ENCODE peak calls at places on chromosomes 16 and 17, in six cellular contexts. L, S, M, J, O and P are unnamed samples.

GRCh38 chr16:11665071-11665491 is 3.2 kb upstream of the SNN start:
- DNase-seq in S (peak), O (no peak), L (no peak), M (no peak), J (no peak), P (no peak)

GRCh38 chr17:68428498-68429172 is 28.7 kb downstream of the WIPI1 start:
- DNase-seq in S (no peak), M (no peak), J (no peak), L (no peak), O (no peak), P (no peak)

GRCh38 chr17:30093463-30094147 is 23.0 kb upstream of the NSRP1 start:
- DNase-seq in O (peak), S (peak), J (peak), M (peak), L (peak), P (no peak)

GRCh38 chr16:83803811-83804210 is 4.0 kb upstream of the HSBP1 start:
- DNase-seq in S (no peak), M (no peak), O (no peak), L (no peak), J (no peak), P (peak)

GRCh38 chr17:80105762-80106161 is 4.4 kb downstream of the GAA start:
- DNase-seq in J (no peak), M (no peak), L (no peak), O (no peak), S (no peak), P (no peak)

GRCh38 chr16:1791943-1792812 is 1.3 kb downstream of the IGFALS start:
- DNase-seq in J (no peak), O (no peak), S (no peak), L (no peak), M (no peak), P (no peak)

GRCh38 chr16:86363057-86363490 is 147.3 kb upstream of the FOXF1 start:
- DNase-seq in L (no peak), M (no peak), S (no peak), O (peak), J (peak), P (no peak)

GRCh38 chr16:46607529-46607928 is 13.7 kb downstream of the SHCBP1 start:
- DNase-seq in J (peak), S (no peak), M (no peak), O (peak), L (no peak), P (peak)

GRCh38 chr17:59870482-59870881 is 22.3 kb downstream of the TUBD1 start:
- DNase-seq in M (no peak), S (no peak), O (no peak), L (no peak), J (no peak), P (peak)

GRCh38 chr17:73814070-73814469 is 169.8 kb upstream of the SDK2 start:
- DNase-seq in M (no peak), J (no peak), L (no peak), S (no peak), O (no peak), P (no peak)

GRCh38 chr16:70780546-70780945 is 20.4 kb downstream of the VAC14 start:
- DNase-seq in J (no peak), M (no peak), S (no peak), O (no peak), L (no peak), P (no peak)

GRCh38 chr17:13869301-13869700 is 200.0 kb upstream of the COX10 start:
- DNase-seq in L (no peak), O (no peak), M (no peak), J (no peak), S (no peak), P (no peak)

GRCh38 chr16:3480901-3481695 is 14.2 kb downstream of the C16orf90 start:
- DNase-seq in M (no peak), O (no peak), L (no peak), S (no peak), J (no peak), P (no peak)

GRCh38 chr16:21277927-21278706 is at the start of gene CRYM:
- DNase-seq in L (no peak), S (peak), J (no peak), O (no peak), M (peak), P (no peak)

GRCh38 chr17:17823433-17824118 is 13.2 kb downstream of the SREBF1 start:
- DNase-seq in S (peak), J (peak), O (peak), M (peak), L (peak), P (no peak)

GRCh38 chr17:81480140-81480917 is 32.3 kb downstream of the ACTG1 start:
- DNase-seq in S (no peak), M (no peak), L (peak), J (peak), O (peak), P (no peak)

GRCh38 chr17:21161498-21162393 is 35.0 kb downstream of the DHRS7B start:
- DNase-seq in J (peak), O (peak), M (no peak), L (no peak), S (no peak), P (peak)

GRCh38 chr17:45641541-45641940 is 142.6 kb upstream of the CRHR1 start:
- DNase-seq in S (no peak), J (no peak), M (no peak), O (no peak), L (no peak), P (no peak)

GRCh38 chr16:81697321-81697885 is 81.7 kb upstream of the PLCG2 start:
- DNase-seq in J (peak), L (no peak), S (peak), M (peak), O (peak), P (peak)

GRCh38 chr17:12985431-12986285 is 32.2 kb downstream of the ELAC2 start:
- DNase-seq in M (no peak), J (no peak), L (peak), S (no peak), O (no peak), P (no peak)

GRCh38 chr17:66302761-66303626 is 581 bp downstream of the PRKCA start:
- DNase-seq in L (peak), J (peak), O (peak), M (peak), S (peak), P (no peak)

GRCh38 chr17:62804822-62805221 is 3.3 kb downstream of the MARCHF10 start:
- DNase-seq in S (no peak), J (peak), M (no peak), O (peak), L (no peak), P (no peak)

GRCh38 chr16:62041401-62041800 is 5.2 kb upstream of the CDH8 start:
- DNase-seq in S (no peak), L (no peak), J (peak), M (no peak), O (peak), P (peak)

GRCh38 chr16:83698964-83699363 is 108.8 kb upstream of the HSBP1 start:
- DNase-seq in J (no peak), M (no peak), O (no peak), S (no peak), L (no peak), P (no peak)

GRCh38 chr17:62823111-62823895 is 15.2 kb upstream of the MARCHF10 start:
- DNase-seq in L (no peak), M (no peak), J (peak), O (peak), S (no peak), P (no peak)

GRCh38 chr17:7782237-7782636 is 51.8 kb upstream of the KDM6B start:
- DNase-seq in L (no peak), O (peak), S (no peak), M (no peak), J (peak), P (no peak)

GRCh38 chr16:56709686-56710040 is 20.3 kb upstream of the NUP93 start:
- DNase-seq in O (no peak), L (no peak), M (no peak), J (no peak), S (no peak), P (no peak)

GRCh38 chr16:66510711-66511614 is 39.0 kb downstream of the TK2 start:
- DNase-seq in J (no peak), M (no peak), O (no peak), L (no peak), S (no peak), P (peak)

GRCh38 chr17:83100220-83100852 is 20.9 kb downstream of the METRNL start:
- DNase-seq in M (no peak), L (no peak), S (no peak), O (peak), J (peak), P (no peak)